ENCODE peak calls at places on chromosomes 16 and 17, in four cellular contexts. H, B, T and A are unnamed samples.
A peak's percentile ranks its signal among the peaks of the same experiment; 100 is the strongest.

GRCh38 chr16:79269211-79269863 is 331.2 kb downstream of the MAF start:
- DNase-seq in H (peak; percentile 61), B (no peak), T (no peak), A (no peak)

GRCh38 chr17:8059131-8059530 is 20.3 kb downstream of the ALOX15B start:
- DNase-seq in H (no peak), B (no peak), T (no peak), A (no peak)

GRCh38 chr16:64543401-64543800 is 578.5 kb downstream of the CDH11 start:
- DNase-seq in H (no peak), B (peak; percentile 58), T (no peak), A (no peak)

GRCh38 chr17:13931752-13932477 is 137.4 kb upstream of the COX10 start:
- DNase-seq in H (no peak), B (no peak), T (peak; percentile 74), A (peak; percentile 68)

GRCh38 chr17:82912571-82913089 is 72.8 kb upstream of the ZNF750 start:
- DNase-seq in H (no peak), B (no peak), T (no peak), A (peak; percentile 89)

GRCh38 chr16:12502671-12503070 is 301.0 kb downstream of the CPPED1 start:
- DNase-seq in H (no peak), B (no peak), T (no peak), A (no peak)

GRCh38 chr16:50683689-50684374 is 2.7 kb upstream of the SNX20 start:
- DNase-seq in H (peak; percentile 87), B (peak; percentile 88), T (no peak), A (no peak)

GRCh38 chr17:32909787-32910369 is 18.1 kb upstream of the TMEM98 start:
- DNase-seq in H (peak; percentile 46), B (peak; percentile 80), T (peak; percentile 71), A (no peak)

GRCh38 chr16:3807425-3808123 is 72.9 kb downstream of the CREBBP start:
- DNase-seq in H (no peak), B (no peak), T (no peak), A (no peak)

GRCh38 chr17:39650121-39650579 is 13.2 kb downstream of the STARD3 start:
- DNase-seq in H (no peak), B (no peak), T (no peak), A (no peak)

GRCh38 chr17:74042241-74042640 is 161.2 kb upstream of the RPL38 start:
- DNase-seq in H (no peak), B (no peak), T (no peak), A (no peak)

GRCh38 chr16:30715777-30716445 is 16.9 kb downstream of the SRCAP start:
- DNase-seq in H (no peak), B (no peak), T (no peak), A (no peak)

GRCh38 chr17:48024149-48025039 is 13.2 kb downstream of the COPZ2 start:
- DNase-seq in H (no peak), B (peak; percentile 25), T (peak; percentile 40), A (peak; percentile 72)

GRCh38 chr17:39327109-39327508 is 74.3 kb downstream of the FBXL20 start:
- DNase-seq in H (no peak), B (no peak), T (no peak), A (no peak)

GRCh38 chr16:77469639-77470038 is 34.8 kb upstream of the ADAMTS18 start:
- DNase-seq in H (no peak), B (no peak), T (no peak), A (peak; percentile 63)

GRCh38 chr16:10509534-10510025 is 70.8 kb downstream of the EMP2 start:
- DNase-seq in H (peak; percentile 70), B (peak; percentile 87), T (peak; percentile 71), A (no peak)

GRCh38 chr16:24962747-24963146 is 52.4 kb downstream of the ARHGAP17 start:
- DNase-seq in H (no peak), B (no peak), T (no peak), A (no peak)
- H3K36me3 ChIP-seq in H (peaks cover 69% of the 10 kb centered on the region), B (no peaks in the 10 kb centered on the region), T (peaks cover 100% of the 10 kb centered on the region), A (peaks cover 98% of the 10 kb centered on the region)

DNA sequence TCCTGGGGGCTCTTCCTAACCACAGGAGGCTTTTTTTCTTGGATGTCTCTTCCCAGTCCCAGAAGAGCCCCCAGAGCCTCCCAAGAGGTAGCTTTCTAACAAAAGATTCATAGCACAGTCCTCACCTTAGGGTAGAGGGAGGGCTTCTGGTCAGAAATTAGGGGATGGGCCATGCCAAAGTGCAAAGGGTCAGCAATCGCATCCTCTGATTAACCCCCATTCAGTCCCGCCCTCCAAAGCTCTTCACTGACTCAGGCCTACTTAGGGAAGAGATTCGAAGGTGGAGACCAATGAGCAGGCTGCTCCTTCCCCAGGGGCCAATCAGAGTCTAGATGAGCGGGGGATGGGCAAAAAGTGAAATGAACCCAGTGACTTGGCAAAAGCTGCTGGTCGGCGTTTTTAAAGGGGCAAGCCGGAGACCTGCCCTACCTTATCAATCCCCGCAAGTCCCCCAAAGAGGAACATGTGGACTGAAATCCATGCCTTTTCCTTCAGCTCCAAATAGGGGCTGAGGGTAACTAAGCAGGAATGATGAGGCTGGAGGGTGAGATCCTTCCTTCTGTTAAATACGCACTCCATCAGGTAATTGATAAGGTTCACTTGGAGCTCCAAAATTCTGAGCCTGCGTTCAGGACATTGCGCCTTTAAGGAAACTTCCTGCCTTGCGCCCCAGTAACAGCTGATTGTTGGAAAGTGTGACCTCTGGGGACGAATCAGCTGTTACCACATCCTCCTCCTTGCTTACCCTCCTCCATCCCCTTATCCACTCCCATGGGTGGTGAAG is 6.9 kb upstream of the TLCD2 start:
- DNase-seq in H (peak; percentile 97), B (peak; percentile 99), T (peak; percentile 95), A (peak; percentile 93)
- TF ChIP-seq CTCF in H (no peak), B (no peak), T (no peak), A (no peak)

GRCh38 chr16:27426423-27427408 is 24.7 kb downstream of the IL21R start:
- DNase-seq in H (peak; percentile 93), B (no peak), T (no peak), A (no peak)
- H3K4me1 ChIP-seq in H (peaks cover 81% of the 10 kb centered on the region), B (peaks cover 11% of the 10 kb centered on the region), T (no peaks in the 10 kb centered on the region), A (no peaks in the 10 kb centered on the region)

GRCh38 chr16:16037970-16038369 is 88.6 kb downstream of the ABCC1 start:
- DNase-seq in H (no peak), B (no peak), T (no peak), A (no peak)

GRCh38 chr16:16038950-16039349 is 89.5 kb downstream of the ABCC1 start:
- DNase-seq in H (no peak), B (no peak), T (no peak), A (no peak)

GRCh38 chr16:16037521-16037920 is 88.1 kb downstream of the ABCC1 start:
- DNase-seq in H (no peak), B (no peak), T (no peak), A (no peak)

GRCh38 chr16:16033208-16033717 is 83.8 kb downstream of the ABCC1 start:
- DNase-seq in H (no peak), B (no peak), T (no peak), A (no peak)

GRCh38 chr16:16036359-16036792 is 87.0 kb downstream of the ABCC1 start:
- DNase-seq in H (no peak), B (no peak), T (no peak), A (no peak)
- H3K36me3 ChIP-seq in H (peaks cover 23% of the 10 kb centered on the region), B (no peaks in the 10 kb centered on the region), T (peaks cover 51% of the 10 kb centered on the region), A (peaks cover 9% of the 10 kb centered on the region)

GRCh38 chr17:2929881-2930533 is 133.4 kb downstream of the OR1D5 start:
- DNase-seq in H (no peak), B (no peak), T (peak; percentile 39), A (no peak)
- TF ChIP-seq CTCF in H (peak; percentile 43), B (peak; percentile 79), T (peak; percentile 68), A (peak; percentile 34)

DNA sequence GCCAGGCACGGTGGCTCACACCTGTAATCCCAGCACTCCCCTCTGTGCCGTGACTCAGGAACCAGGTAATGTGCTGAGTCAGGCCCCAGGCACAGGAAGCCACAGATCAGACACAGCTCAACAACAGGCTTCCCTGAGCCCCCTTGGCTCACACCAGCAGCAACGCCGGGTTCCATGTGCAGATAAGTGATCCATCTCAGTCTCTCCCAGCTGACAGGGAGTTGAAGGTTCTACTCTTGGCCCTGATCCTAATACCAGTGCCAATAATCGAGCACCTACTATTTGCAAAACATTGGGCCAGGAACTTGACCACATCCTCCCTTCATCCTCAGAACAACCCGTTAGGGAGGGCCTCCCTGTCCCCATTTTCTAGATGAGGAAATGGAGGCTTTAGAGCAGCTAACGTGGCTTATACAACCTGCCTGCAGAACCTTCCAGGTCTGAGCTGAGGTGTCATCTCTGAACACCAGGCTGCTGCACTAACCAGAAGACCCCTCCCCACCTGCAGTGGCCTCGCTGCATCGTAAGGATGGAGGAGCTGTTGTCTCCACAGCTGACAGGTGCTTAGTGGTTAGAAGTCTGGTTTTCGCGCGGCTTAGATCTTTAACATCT is 64.8 kb upstream of the AMZ2 start:
- DNase-seq in H (no peak), B (no peak), T (no peak), A (no peak)
- H3K4me1 ChIP-seq in H (peaks cover 34% of the 10 kb centered on the region), B (peaks cover 13% of the 10 kb centered on the region), T (no peaks in the 10 kb centered on the region), A (no peaks in the 10 kb centered on the region)

GRCh38 chr17:77496401-77496801 is 355.6 kb downstream of the SEC14L1 start:
- DNase-seq in H (no peak), B (no peak), T (no peak), A (peak; percentile 36)

GRCh38 chr17:77493901-77494663 is 353.3 kb downstream of the SEC14L1 start:
- DNase-seq in H (no peak), B (no peak), T (no peak), A (no peak)

GRCh38 chr17:77494664-77495435 is 354.1 kb downstream of the SEC14L1 start:
- DNase-seq in H (no peak), B (peak; percentile 57), T (peak; percentile 78), A (peak; percentile 79)

GRCh38 chr17:77496831-77497577 is 356.2 kb downstream of the SEC14L1 start:
- DNase-seq in H (no peak), B (no peak), T (no peak), A (peak; percentile 41)

DNA sequence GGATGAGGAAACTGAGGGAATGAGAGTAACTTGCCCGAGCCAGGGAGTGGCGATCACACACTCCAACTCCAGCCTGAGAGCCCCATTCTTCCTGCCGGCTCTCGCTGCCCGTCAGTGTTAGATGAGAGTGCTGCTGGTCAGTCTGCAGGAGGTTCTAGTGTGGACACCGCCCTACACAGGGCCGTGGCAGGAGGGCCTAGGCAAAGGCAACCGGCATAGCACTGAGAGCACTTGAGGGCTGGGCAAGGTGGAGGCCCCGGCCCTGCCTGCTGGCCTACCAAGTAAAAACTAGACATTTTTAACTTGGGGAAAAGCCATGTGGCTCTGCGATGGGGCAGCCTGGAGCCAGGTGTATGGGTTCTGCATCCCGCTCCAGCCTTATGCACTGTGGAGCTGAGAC is 354.8 kb downstream of the SEC14L1 start:
- DNase-seq in H (no peak), B (no peak), T (no peak), A (peak; percentile 46)
- H3K36me3 ChIP-seq in H (peaks cover 39% of the 10 kb centered on the region), B (no peaks in the 10 kb centered on the region), T (peaks cover 40% of the 10 kb centered on the region), A (no peaks in the 10 kb centered on the region)

DNA sequence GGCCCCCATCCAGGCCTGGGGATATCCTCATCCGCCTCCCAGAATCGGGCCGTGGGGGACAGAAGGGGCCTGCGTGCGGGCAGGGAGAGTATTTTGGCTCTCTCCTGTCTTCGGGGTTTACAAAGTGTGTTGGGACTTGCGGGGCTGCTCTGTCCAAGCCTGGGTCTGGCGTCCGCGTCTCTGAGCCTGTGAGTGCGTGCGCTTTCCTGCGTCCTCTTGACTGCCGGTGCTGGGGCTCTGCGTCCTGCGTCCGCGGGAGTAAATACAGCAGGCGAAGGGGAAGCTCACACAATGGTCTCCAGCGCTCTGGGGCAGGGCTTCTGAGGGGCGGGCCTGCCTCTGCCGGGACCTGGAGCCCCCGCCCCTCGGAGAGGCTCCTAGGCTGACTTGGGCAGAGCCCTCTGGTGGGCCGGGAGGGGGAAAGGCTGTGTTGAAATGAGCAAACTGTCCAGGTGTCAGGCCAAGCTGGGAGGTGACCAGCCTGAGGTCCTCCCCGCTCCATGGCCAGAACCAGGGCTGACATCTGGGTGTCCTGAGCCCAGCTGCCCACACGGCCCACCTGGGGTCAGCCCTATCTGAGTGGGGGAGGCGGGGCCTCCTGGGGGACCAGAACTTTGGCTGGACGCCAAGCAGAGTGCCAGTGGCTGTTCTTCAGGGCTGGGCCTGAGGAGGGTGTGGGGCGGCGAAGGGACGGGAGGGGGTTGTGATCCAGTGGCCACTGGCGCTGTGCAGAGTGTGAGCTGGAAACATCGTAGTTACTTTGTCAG is 233.6 kb downstream of the SEC14L1 start:
- DNase-seq in H (no peak), B (no peak), T (peak; percentile 90), A (peak; percentile 79)
- TF ChIP-seq CTCF in H (no peak), B (no peak), T (peak; percentile 60), A (peak; percentile 13)